ENCODE peak calls at places on chromosomes 7 and 10, in ten cellular contexts. Z, Q, C, W, V, L, A, N, F and Y are unnamed samples.

GRCh38 chr7:116169060-116169459 is 41.3 kb upstream of the TES start:
- DNase-seq in Z (no peak), Q (no peak), C (no peak), W (no peak), V (no peak), L (no peak), A (no peak), N (no peak), F (no peak), Y (no peak)

GRCh38 chr10:132861884-132862461 is 76.0 kb upstream of the NKX6-2 start:
- DNase-seq in Z (no peak), Q (no peak), C (no peak), W (no peak), V (no peak), L (no peak), A (no peak), N (no peak), F (no peak), Y (peak)

GRCh38 chr7:12963435-12963834 is 276.0 kb downstream of the ARL4A start:
- DNase-seq in Z (no peak), Q (no peak), C (no peak), W (no peak), V (no peak), L (no peak), A (no peak), N (no peak), F (no peak), Y (no peak)

GRCh38 chr10:14653271-14654161 is 121.2 kb downstream of the FAM107B start:
- DNase-seq in Z (no peak), Q (no peak), C (peak), W (peak), V (no peak), L (no peak), A (no peak), N (peak), F (no peak), Y (peak)

GRCh38 chr7:139055674-139056073 is 19.8 kb upstream of the ZC3HAV1L start:
- DNase-seq in Z (no peak), Q (no peak), C (no peak), W (no peak), V (no peak), L (no peak), A (no peak), N (no peak), F (no peak), Y (no peak)

GRCh38 chr10:93352638-93353383 is 129.3 kb downstream of the MYOF start:
- DNase-seq in Z (no peak), Q (no peak), C (no peak), W (peak), V (no peak), L (no peak), A (no peak), N (no peak), F (no peak), Y (peak)

GRCh38 chr7:155863721-155864151 is 51.5 kb upstream of the SHH start:
- DNase-seq in Z (no peak), Q (no peak), C (no peak), W (no peak), V (no peak), L (no peak), A (no peak), N (no peak), F (no peak), Y (no peak)

GRCh38 chr10:44974628-44975431 is 3.8 kb downstream of the DEPP1 start:
- DNase-seq in Z (no peak), Q (no peak), C (no peak), W (peak), V (peak), L (peak), A (peak), N (peak), F (peak), Y (peak)

GRCh38 chr7:77202544-77202976 is 2.9 kb upstream of the FGL2 start:
- DNase-seq in Z (no peak), Q (no peak), C (no peak), W (no peak), V (no peak), L (no peak), A (no peak), N (peak), F (no peak), Y (peak)

GRCh38 chr7:66307591-66308215 is 102.6 kb downstream of the TPST1 start:
- DNase-seq in Z (no peak), Q (no peak), C (no peak), W (no peak), V (no peak), L (no peak), A (no peak), N (no peak), F (peak), Y (no peak)

GRCh38 chr7:136027160-136027559 is 50.0 kb upstream of the MTPN start:
- DNase-seq in Z (no peak), Q (no peak), C (no peak), W (no peak), V (no peak), L (no peak), A (no peak), N (no peak), F (no peak), Y (no peak)

GRCh38 chr7:112665709-112666108 is 124.5 kb downstream of the TMEM168 start:
- DNase-seq in Z (no peak), Q (no peak), C (no peak), W (peak), V (no peak), L (no peak), A (no peak), N (no peak), F (no peak), Y (no peak)

GRCh38 chr7:130814753-130815152 is 80.7 kb upstream of the KLF14 start:
- DNase-seq in Z (no peak), Q (no peak), C (no peak), W (peak), V (no peak), L (no peak), A (no peak), N (peak), F (no peak), Y (peak)

GRCh38 chr7:80277434-80278427 is 143.1 kb downstream of the GNAI1 start:
- DNase-seq in Z (no peak), Q (no peak), C (peak), W (no peak), V (no peak), L (no peak), A (no peak), N (no peak), F (no peak), Y (no peak)

GRCh38 chr7:131007439-131008330 is 273.7 kb upstream of the KLF14 start:
- DNase-seq in Z (no peak), Q (peak), C (peak), W (peak), V (peak), L (peak), A (peak), N (peak), F (peak), Y (peak)

GRCh38 chr10:114022751-114023150 is 20.9 kb upstream of the ADRB1 start:
- DNase-seq in Z (no peak), Q (no peak), C (no peak), W (no peak), V (no peak), L (no peak), A (no peak), N (no peak), F (no peak), Y (no peak)

GRCh38 chr10:30833625-30833970 is 198.1 kb downstream of the ZNF438 start:
- DNase-seq in Z (no peak), Q (no peak), C (no peak), W (no peak), V (no peak), L (no peak), A (no peak), N (no peak), F (no peak), Y (no peak)

GRCh38 chr10:3872700-3873099 is 87.7 kb upstream of the KLF6 start:
- DNase-seq in Z (no peak), Q (no peak), C (no peak), W (no peak), V (no peak), L (no peak), A (no peak), N (no peak), F (no peak), Y (no peak)

GRCh38 chr10:79376078-79376628 is 28.9 kb downstream of the PPIF start:
- DNase-seq in Z (no peak), Q (no peak), C (no peak), W (no peak), V (no peak), L (no peak), A (no peak), N (no peak), F (no peak), Y (no peak)

GRCh38 chr10:3544561-3544960 is 240.4 kb downstream of the KLF6 start:
- DNase-seq in Z (no peak), Q (no peak), C (no peak), W (no peak), V (no peak), L (no peak), A (no peak), N (no peak), F (no peak), Y (no peak)

GRCh38 chr7:15828881-15829280 is 142.4 kb upstream of the MEOX2 start:
- DNase-seq in Z (no peak), Q (no peak), C (no peak), W (no peak), V (no peak), L (no peak), A (no peak), N (no peak), F (no peak), Y (no peak)

GRCh38 chr7:24907311-24907886 is 72.6 kb downstream of the OSBPL3 start:
- DNase-seq in Z (no peak), Q (no peak), C (no peak), W (no peak), V (no peak), L (no peak), A (no peak), N (peak), F (no peak), Y (no peak)

GRCh38 chr10:86899128-86899527 is 58.3 kb downstream of the MMRN2 start:
- DNase-seq in Z (no peak), Q (no peak), C (no peak), W (peak), V (no peak), L (no peak), A (no peak), N (no peak), F (no peak), Y (no peak)

GRCh38 chr7:129053938-129054437 is 923 bp downstream of the TNPO3 start:
- DNase-seq in Z (no peak), Q (no peak), C (no peak), W (no peak), V (no peak), L (no peak), A (no peak), N (no peak), F (no peak), Y (no peak)

GRCh38 chr7:25615603-25616002 is 387.3 kb upstream of the NPVF start:
- DNase-seq in Z (no peak), Q (no peak), C (no peak), W (no peak), V (no peak), L (no peak), A (no peak), N (no peak), F (no peak), Y (no peak)

GRCh38 chr7:127689194-127689772 is 37.3 kb downstream of the SND1 start:
- DNase-seq in Z (no peak), Q (no peak), C (no peak), W (no peak), V (no peak), L (no peak), A (no peak), N (no peak), F (no peak), Y (no peak)

GRCh38 chr7:44244282-44244681 is 43.5 kb downstream of the YKT6 start:
- DNase-seq in Z (no peak), Q (peak), C (no peak), W (peak), V (no peak), L (no peak), A (peak), N (peak), F (no peak), Y (peak)

GRCh38 chr7:152969335-152969734 is 209.8 kb downstream of the ACTR3B start:
- DNase-seq in Z (no peak), Q (no peak), C (no peak), W (peak), V (no peak), L (no peak), A (no peak), N (no peak), F (no peak), Y (no peak)